ENCODE peak calls at places on chromosomes 13 and 19, in ten cellular contexts. Y is H4, F is germinal center, E is tibial artery, R is HT1080, C is nephron progenitor cell, S is HFFc6, D is GM12865, I is heart left ventricle, T is T-helper 1 cell. Z is an unnamed sample.

GRCh38 chr13:49304763-49305695 is 57.3 kb downstream of the CDADC1 start:
- DNase-seq in Y (no peak), F (no peak), E (no peak), R (no peak), C (no peak), S (no peak), D (no peak), I (no peak), T (no peak), Z (no peak)

GRCh38 chr13:41601718-41602445 is 144.5 kb downstream of the RGCC start:
- DNase-seq in Y (no peak), F (no peak), E (no peak), R (peak; percentile 22), C (no peak), S (peak; percentile 43), D (no peak), I (no peak), T (no peak), Z (no peak)

GRCh38 chr19:872266-872951 is 12.9 kb downstream of the CFD start:
- DNase-seq in Y (no peak), F (peak; percentile 89), E (no peak), R (no peak), C (peak; percentile 65), S (peak; percentile 74), D (peak; percentile 92), I (peak; percentile 77), T (peak; percentile 89), Z (peak; percentile 71)

GRCh38 chr13:108609353-108609752 is 20.1 kb upstream of the MYO16 start:
- DNase-seq in Y (peak; percentile 5), F (no peak), E (no peak), R (peak; percentile 34), C (no peak), S (no peak), D (peak; percentile 6), I (no peak), T (no peak), Z (no peak)

GRCh38 chr19:56720281-56720680 is 48.7 kb upstream of the ZNF835 start:
- DNase-seq in Y (peak; percentile 48), F (no peak), E (no peak), R (peak; percentile 5), C (no peak), S (no peak), D (no peak), I (no peak), T (no peak), Z (no peak)

GRCh38 chr13:48404952-48405351 is 8.0 kb downstream of the LPAR6 start:
- DNase-seq in Y (no peak), F (no peak), E (no peak), R (no peak), C (no peak), S (no peak), D (no peak), I (no peak), T (no peak), Z (no peak)

GRCh38 chr13:73119612-73120011 is 60.8 kb downstream of the KLF5 start:
- DNase-seq in Y (no peak), F (no peak), E (no peak), R (no peak), C (no peak), S (no peak), D (no peak), I (no peak), T (no peak), Z (no peak)

GRCh38 chr13:95497307-95497943 is 55.1 kb upstream of the CLDN10 start:
- DNase-seq in Y (no peak), F (no peak), E (no peak), R (no peak), C (no peak), S (no peak), D (no peak), I (peak; percentile 68), T (no peak), Z (no peak)

GRCh38 chr13:24254151-24254810 is 55.1 kb upstream of the C1QTNF9 start:
- DNase-seq in Y (no peak), F (no peak), E (no peak), R (peak; percentile 15), C (no peak), S (no peak), D (peak; percentile 68), I (no peak), T (peak; percentile 63), Z (peak; percentile 97)

GRCh38 chr19:50512112-50512998 is 1.4 kb downstream of the ASPDH start:
- DNase-seq in Y (no peak), F (no peak), E (peak; percentile 64), R (no peak), C (no peak), S (no peak), D (no peak), I (peak; percentile 72), T (no peak), Z (no peak)

GRCh38 chr19:4692275-4693077 is 22.3 kb upstream of the MYDGF start:
- DNase-seq in Y (no peak), F (no peak), E (peak; percentile 61), R (no peak), C (no peak), S (no peak), D (no peak), I (no peak), T (no peak), Z (no peak)

GRCh38 chr13:98947925-98948324 is 29.9 kb downstream of the DOCK9 start:
- DNase-seq in Y (no peak), F (no peak), E (no peak), R (no peak), C (no peak), S (no peak), D (no peak), I (no peak), T (no peak), Z (no peak)

GRCh38 chr19:55230329-55230728 is 1.8 kb upstream of the TMEM86B start:
- DNase-seq in Y (no peak), F (no peak), E (no peak), R (no peak), C (no peak), S (no peak), D (no peak), I (no peak), T (no peak), Z (no peak)

GRCh38 chr19:40147693-40148347 is 43.4 kb upstream of the MAP3K10 start:
- DNase-seq in Y (peak; percentile 63), F (no peak), E (peak; percentile 57), R (peak; percentile 91), C (no peak), S (peak; percentile 60), D (peak; percentile 40), I (no peak), T (no peak), Z (peak; percentile 58)

GRCh38 chr19:51799311-51799997 is 4.5 kb downstream of the FPR3 start:
- DNase-seq in Y (peak; percentile 100), F (no peak), E (peak; percentile 90), R (peak; percentile 88), C (no peak), S (peak; percentile 99), D (no peak), I (peak; percentile 90), T (no peak), Z (peak; percentile 91)